ENCODE peak calls at places on chromosomes 6 and 20, in eight cellular contexts. U is effector memory CD4-positive, alpha-beta T cell; R is heart right ventricle; V is CD4-positive, alpha-beta memory T cell; P is CD8-positive, alpha-beta T cell; B is tibial artery; N is cardiac muscle cell; O is left ventricle myocardium inferior. I is an unnamed sample.

GRCh38 chr20:19688031-19688806 is 69.8 kb upstream of the RIN2 start:
- DNase-seq in N (peak; percentile 85), V (no peak), P (no peak), U (no peak), O (peak; percentile 80), B (peak; percentile 78), R (peak; percentile 74), I (peak; percentile 81)

GRCh38 chr20:13469262-13469661 is 169.5 kb downstream of the TASP1 start:
- DNase-seq in N (no peak), B (no peak), O (no peak), R (no peak), V (no peak), P (no peak), U (no peak), I (no peak)

GRCh38 chr6:158290659-158291058 is 21.6 kb upstream of the TULP4 start:
- DNase-seq in N (no peak), P (no peak), B (no peak), U (peak; percentile 8), V (peak; percentile 56), O (no peak), R (no peak), I (no peak)

GRCh38 chr20:36441027-36441414 is 100.3 kb upstream of the MYL9 start:
- DNase-seq in R (no peak), P (no peak), U (no peak), N (no peak), O (no peak), V (no peak), B (no peak), I (no peak)

GRCh38 chr20:33612001-33612400 is 50.1 kb upstream of the C20orf144 start:
- DNase-seq in V (no peak), R (no peak), P (no peak), B (no peak), U (no peak), N (no peak), O (no peak), I (no peak)

GRCh38 chr6:112179631-112180030 is 74.7 kb downstream of the LAMA4 start:
- DNase-seq in N (no peak), U (no peak), O (no peak), B (no peak), P (no peak), R (no peak), V (no peak), I (peak; percentile 58)

GRCh38 chr20:49814057-49814675 is 1.5 kb downstream of the SLC9A8 start:
- DNase-seq in N (no peak), O (no peak), P (no peak), V (no peak), R (no peak), B (no peak), U (no peak), I (no peak)

GRCh38 chr6:24125980-24126379 is at the start of gene NRSN1:
- DNase-seq in V (no peak), O (no peak), R (no peak), P (no peak), U (no peak), B (no peak), N (peak; percentile 70), I (no peak)

GRCh38 chr20:25220810-25221591 is 25.5 kb downstream of the ENTPD6 start:
- DNase-seq in U (no peak), O (peak; percentile 72), B (peak; percentile 12), N (no peak), P (no peak), V (no peak), R (no peak), I (no peak)

GRCh38 chr6:92777146-92777740 is 642.1 kb downstream of the EPHA7 start:
- DNase-seq in P (no peak), U (no peak), N (peak; percentile 62), B (no peak), R (no peak), O (no peak), V (no peak), I (no peak)

GRCh38 chr6:20146291-20146690 is 66.0 kb downstream of the MBOAT1 start:
- DNase-seq in P (no peak), O (no peak), N (no peak), U (no peak), B (no peak), V (no peak), R (no peak), I (no peak)

GRCh38 chr20:16477632-16478031 is 95.6 kb downstream of the KIF16B start:
- DNase-seq in U (no peak), B (no peak), N (no peak), R (no peak), P (no peak), V (no peak), O (no peak), I (no peak)

GRCh38 chr6:169827372-169827771 is 76.0 kb downstream of the ERMARD start:
- DNase-seq in P (no peak), N (no peak), V (no peak), B (no peak), U (no peak), R (no peak), O (no peak), I (peak; percentile 27)

GRCh38 chr6:129525055-129525454 is 184.9 kb downstream of the ARHGAP18 start:
- DNase-seq in V (no peak), U (no peak), P (no peak), R (no peak), O (no peak), N (no peak), B (no peak), I (peak; percentile 14)

GRCh38 chr6:53647437-53648094 is 18.0 kb downstream of the KLHL31 start:
- DNase-seq in N (no peak), B (no peak), P (no peak), V (peak; percentile 56), O (no peak), U (no peak), R (no peak), I (peak; percentile 39)

GRCh38 chr20:1894951-1895673 is at the start of gene SIRPA:
- DNase-seq in B (peak; percentile 64), O (peak; percentile 69), R (peak; percentile 69), V (no peak), N (peak; percentile 80), P (no peak), U (no peak), I (peak; percentile 53)

GRCh38 chr6:107264357-107264831 is 149.1 kb upstream of the BEND3 start:
- DNase-seq in R (no peak), P (no peak), V (no peak), O (no peak), N (no peak), U (no peak), B (no peak), I (no peak)

GRCh38 chr6:120056085-120056484 is 706.5 kb upstream of the MAN1A1 start:
- DNase-seq in P (no peak), V (no peak), B (no peak), N (no peak), O (no peak), U (no peak), R (no peak), I (no peak)

GRCh38 chr6:160831751-160832150 is 129.7 kb downstream of the PLG start:
- DNase-seq in B (no peak), O (no peak), R (no peak), V (no peak), P (no peak), N (no peak), U (no peak), I (no peak)

GRCh38 chr6:97459535-97459934 is 176.5 kb upstream of the MMS22L start:
- DNase-seq in O (no peak), P (no peak), V (no peak), R (no peak), B (no peak), N (no peak), U (no peak), I (no peak)

GRCh38 chr6:81988446-81988845 is 236.0 kb upstream of the TENT5A start:
- DNase-seq in O (no peak), V (no peak), R (no peak), P (no peak), N (no peak), U (no peak), B (no peak), I (no peak)

GRCh38 chr20:37519508-37520416 is 1.3 kb upstream of the NNAT start:
- DNase-seq in O (no peak), R (no peak), U (no peak), V (no peak), B (no peak), P (no peak), N (peak; percentile 33), I (peak; percentile 75)

GRCh38 chr6:56713285-56713684 is 70.6 kb upstream of the DST start:
- DNase-seq in N (no peak), V (no peak), O (no peak), U (no peak), B (peak; percentile 54), P (no peak), R (peak; percentile 37), I (peak; percentile 70)

GRCh38 chr6:11329841-11330765 is 97.6 kb upstream of the NEDD9 start:
- DNase-seq in V (no peak), U (no peak), B (no peak), P (no peak), R (no peak), O (no peak), N (no peak), I (no peak)

GRCh38 chr6:11332463-11332862 is 100.0 kb upstream of the NEDD9 start:
- DNase-seq in N (no peak), P (no peak), O (no peak), V (no peak), U (no peak), R (no peak), B (no peak), I (no peak)

GRCh38 chr6:11331136-11331535 is 98.7 kb upstream of the NEDD9 start:
- DNase-seq in P (no peak), N (no peak), R (no peak), V (no peak), B (no peak), U (no peak), O (no peak), I (no peak)

GRCh38 chr6:11335826-11336225 is 103.4 kb upstream of the NEDD9 start:
- DNase-seq in V (no peak), P (no peak), U (no peak), B (no peak), N (no peak), R (no peak), O (no peak), I (no peak)

GRCh38 chr6:11333292-11333849 is 100.9 kb upstream of the NEDD9 start:
- DNase-seq in V (no peak), B (no peak), O (no peak), R (no peak), U (no peak), N (no peak), P (no peak), I (no peak)
- H3K27ac ChIP-seq in V (no peak overlapping the region), B (no peak overlapping the region), O (no peak overlapping the region), R (no peak overlapping the region), U (no peak overlapping the region), N (no peak overlapping the region), P (no peak overlapping the region), I (no peak overlapping the region)

GRCh38 chr20:63055575-63056235 is 48.9 kb upstream of the BHLHE23 start:
- DNase-seq in B (peak; percentile 5), O (peak; percentile 8), R (no peak), V (no peak), N (no peak), P (no peak), U (no peak), I (no peak)
- H3K27me3 ChIP-seq in B (peaks cover 76% of the 10 kb centered on the region), O (peaks cover 94% of the 10 kb centered on the region), R (peaks cover 65% of the 10 kb centered on the region), V (no peaks in the 10 kb centered on the region), N (peaks cover 21% of the 10 kb centered on the region), P (peaks cover 3% of the 10 kb centered on the region), U (peaks cover 9% of the 10 kb centered on the region), I (peaks cover 65% of the 10 kb centered on the region)

GRCh38 chr20:3612795-3613560 is 50.2 kb downstream of the GFRA4 start:
- DNase-seq in B (no peak), P (no peak), R (no peak), O (no peak), N (no peak), U (no peak), V (no peak), I (no peak)
- H3K27ac ChIP-seq in B (no peak overlapping the region), P (no peak overlapping the region), R (no peak overlapping the region), O (no peak overlapping the region), N (no peak overlapping the region), U (no peak overlapping the region), V (no peak overlapping the region), I (no peak overlapping the region)

GRCh38 chr6:117908246-117909107 is 1.4 kb downstream of the SLC35F1 start:
- DNase-seq in O (no peak), P (no peak), V (no peak), B (no peak), R (no peak), N (peak; percentile 55), U (no peak), I (no peak)
- H3K27me3 ChIP-seq in O (peaks cover 72% of the 10 kb centered on the region), P (peaks cover 12% of the 10 kb centered on the region), V (peaks cover 15% of the 10 kb centered on the region), B (peaks cover 52% of the 10 kb centered on the region), R (peaks cover 67% of the 10 kb centered on the region), N (peaks cover 31% of the 10 kb centered on the region), U (peaks cover 32% of the 10 kb centered on the region), I (peaks cover 59% of the 10 kb centered on the region)

I was measured in SJSA1.